ENCODE peak calls at places on chromosomes 6 and 20, in ten cellular contexts. One of them, this sample, is unnamed. For H3K9me3, the result is how much of the 10 kb centered on the place peaks cover.

GRCh38 chr6:168875811-168876576 is 377.7 kb downstream of the THBS2 start:
- DNase-seq in upper lobe of right lung: no peak
- DNase-seq in colonic mucosa: no peak
- DNase-seq in heart left ventricle: no peak
- DNase-seq in PC-3: no peak
- DNase-seq in spleen: no peak
- DNase-seq in breast epithelium: no peak
- DNase-seq in Peyer's patch: no peak
- DNase-seq in endodermal cell: no peak
- DNase-seq in OCI-LY7: no peak
- DNase-seq in this sample: no peak

GRCh38 chr20:63968928-63969760 is 586 bp downstream of the ZNF512B start:
- DNase-seq in colonic mucosa: no peak
- DNase-seq in Peyer's patch: no peak
- DNase-seq in spleen: peak
- DNase-seq in upper lobe of right lung: peak
- DNase-seq in PC-3: no peak
- DNase-seq in endodermal cell: peak
- DNase-seq in OCI-LY7: no peak
- DNase-seq in breast epithelium: peak
- DNase-seq in heart left ventricle: peak
- DNase-seq in this sample: peak

GRCh38 chr6:149318581-149319286 is 1.2 kb downstream of the TAB2 start:
- DNase-seq in OCI-LY7: peak
- DNase-seq in PC-3: peak
- DNase-seq in heart left ventricle: no peak
- DNase-seq in upper lobe of right lung: no peak
- DNase-seq in breast epithelium: no peak
- DNase-seq in spleen: no peak
- DNase-seq in endodermal cell: no peak
- DNase-seq in Peyer's patch: peak
- DNase-seq in colonic mucosa: peak
- DNase-seq in this sample: no peak

GRCh38 chr6:74091133-74091793 is 395.3 kb downstream of the CD109 start:
- DNase-seq in OCI-LY7: peak
- DNase-seq in PC-3: peak
- DNase-seq in heart left ventricle: no peak
- DNase-seq in Peyer's patch: no peak
- DNase-seq in endodermal cell: no peak
- DNase-seq in spleen: no peak
- DNase-seq in upper lobe of right lung: no peak
- DNase-seq in breast epithelium: no peak
- DNase-seq in colonic mucosa: no peak
- DNase-seq in this sample: no peak

GRCh38 chr6:106547053-106547414 is 82.3 kb downstream of the RTN4IP1 start:
- DNase-seq in spleen: no peak
- DNase-seq in colonic mucosa: no peak
- DNase-seq in endodermal cell: no peak
- DNase-seq in heart left ventricle: no peak
- DNase-seq in Peyer's patch: no peak
- DNase-seq in breast epithelium: no peak
- DNase-seq in PC-3: peak
- DNase-seq in OCI-LY7: peak
- DNase-seq in upper lobe of right lung: no peak
- DNase-seq in this sample: no peak

GRCh38 chr20:47775039-47775438 is 10.2 kb downstream of the SULF2 start:
- DNase-seq in upper lobe of right lung: no peak
- DNase-seq in Peyer's patch: no peak
- DNase-seq in heart left ventricle: no peak
- DNase-seq in PC-3: no peak
- DNase-seq in endodermal cell: no peak
- DNase-seq in OCI-LY7: no peak
- DNase-seq in spleen: no peak
- DNase-seq in colonic mucosa: no peak
- DNase-seq in breast epithelium: no peak
- DNase-seq in this sample: no peak

GRCh38 chr20:57398231-57398821 is 7.1 kb downstream of the RBM38 start:
- DNase-seq in heart left ventricle: peak
- DNase-seq in colonic mucosa: peak
- DNase-seq in upper lobe of right lung: peak
- DNase-seq in spleen: peak
- DNase-seq in endodermal cell: no peak
- DNase-seq in PC-3: no peak
- DNase-seq in OCI-LY7: peak
- DNase-seq in Peyer's patch: peak
- DNase-seq in breast epithelium: peak
- DNase-seq in this sample: peak

GRCh38 chr6:11207199-11207968 is 25.1 kb downstream of the NEDD9 start:
- DNase-seq in Peyer's patch: no peak
- DNase-seq in upper lobe of right lung: no peak
- DNase-seq in endodermal cell: peak
- DNase-seq in spleen: no peak
- DNase-seq in OCI-LY7: no peak
- DNase-seq in colonic mucosa: peak
- DNase-seq in PC-3: peak
- DNase-seq in breast epithelium: peak
- DNase-seq in heart left ventricle: peak
- DNase-seq in this sample: no peak

GRCh38 chr6:166815629-166816028 is 140.7 kb downstream of the RNASET2 start:
- DNase-seq in heart left ventricle: no peak
- DNase-seq in breast epithelium: no peak
- DNase-seq in OCI-LY7: no peak
- DNase-seq in endodermal cell: no peak
- DNase-seq in upper lobe of right lung: no peak
- DNase-seq in spleen: no peak
- DNase-seq in colonic mucosa: no peak
- DNase-seq in PC-3: peak
- DNase-seq in Peyer's patch: no peak
- DNase-seq in this sample: no peak

GRCh38 chr6:163338671-163339405 is 75.7 kb upstream of the QKI start:
- DNase-seq in PC-3: no peak
- DNase-seq in spleen: no peak
- DNase-seq in OCI-LY7: no peak
- DNase-seq in breast epithelium: no peak
- DNase-seq in Peyer's patch: no peak
- DNase-seq in heart left ventricle: peak
- DNase-seq in colonic mucosa: no peak
- DNase-seq in upper lobe of right lung: no peak
- DNase-seq in endodermal cell: no peak
- DNase-seq in this sample: no peak

GRCh38 chr6:126033696-126034095 is 47.4 kb downstream of the TRMT11 start:
- DNase-seq in OCI-LY7: peak
- DNase-seq in upper lobe of right lung: no peak
- DNase-seq in PC-3: peak
- DNase-seq in breast epithelium: peak
- DNase-seq in spleen: no peak
- DNase-seq in endodermal cell: peak
- DNase-seq in Peyer's patch: no peak
- DNase-seq in colonic mucosa: peak
- DNase-seq in heart left ventricle: peak
- DNase-seq in this sample: no peak

GRCh38 chr6:165055231-165055630 is 254.2 kb downstream of the C6orf118 start:
- DNase-seq in OCI-LY7: no peak
- DNase-seq in breast epithelium: no peak
- DNase-seq in Peyer's patch: no peak
- DNase-seq in endodermal cell: peak
- DNase-seq in PC-3: peak
- DNase-seq in upper lobe of right lung: no peak
- DNase-seq in spleen: no peak
- DNase-seq in heart left ventricle: no peak
- DNase-seq in colonic mucosa: no peak
- DNase-seq in this sample: no peak

GRCh38 chr6:19303381-19303780 is 533.8 kb upstream of the ID4 start:
- DNase-seq in Peyer's patch: no peak
- DNase-seq in colonic mucosa: no peak
- DNase-seq in OCI-LY7: no peak
- DNase-seq in endodermal cell: no peak
- DNase-seq in heart left ventricle: no peak
- DNase-seq in PC-3: no peak
- DNase-seq in upper lobe of right lung: no peak
- DNase-seq in breast epithelium: no peak
- DNase-seq in spleen: no peak
- DNase-seq in this sample: no peak

GRCh38 chr6:34630040-34630439 is 66.5 kb downstream of the ILRUN start:
- DNase-seq in endodermal cell: no peak
- DNase-seq in Peyer's patch: no peak
- DNase-seq in spleen: no peak
- DNase-seq in upper lobe of right lung: no peak
- DNase-seq in OCI-LY7: no peak
- DNase-seq in breast epithelium: no peak
- DNase-seq in heart left ventricle: no peak
- DNase-seq in PC-3: peak
- DNase-seq in colonic mucosa: no peak
- DNase-seq in this sample: no peak

GRCh38 chr6:169976301-169977081 is 225.1 kb downstream of the ERMARD start:
- DNase-seq in spleen: peak
- DNase-seq in breast epithelium: no peak
- DNase-seq in endodermal cell: no peak
- DNase-seq in heart left ventricle: no peak
- DNase-seq in PC-3: peak
- DNase-seq in Peyer's patch: no peak
- DNase-seq in OCI-LY7: no peak
- DNase-seq in upper lobe of right lung: peak
- DNase-seq in colonic mucosa: no peak
- DNase-seq in this sample: no peak

GRCh38 chr6:169981051-169981450 is 229.6 kb downstream of the ERMARD start:
- DNase-seq in Peyer's patch: no peak
- DNase-seq in heart left ventricle: no peak
- DNase-seq in breast epithelium: no peak
- DNase-seq in colonic mucosa: no peak
- DNase-seq in spleen: peak
- DNase-seq in OCI-LY7: no peak
- DNase-seq in PC-3: no peak
- DNase-seq in endodermal cell: no peak
- DNase-seq in upper lobe of right lung: peak
- DNase-seq in this sample: no peak

GRCh38 chr6:169979873-169980440 is 228.5 kb downstream of the ERMARD start:
- DNase-seq in upper lobe of right lung: peak
- DNase-seq in spleen: peak
- DNase-seq in PC-3: no peak
- DNase-seq in OCI-LY7: no peak
- DNase-seq in heart left ventricle: no peak
- DNase-seq in breast epithelium: no peak
- DNase-seq in endodermal cell: no peak
- DNase-seq in Peyer's patch: no peak
- DNase-seq in colonic mucosa: no peak
- DNase-seq in this sample: no peak

GRCh38 chr6:169977434-169978265 is 226.2 kb downstream of the ERMARD start:
- DNase-seq in Peyer's patch: no peak
- DNase-seq in OCI-LY7: no peak
- DNase-seq in colonic mucosa: no peak
- DNase-seq in heart left ventricle: no peak
- DNase-seq in upper lobe of right lung: peak
- DNase-seq in endodermal cell: no peak
- DNase-seq in PC-3: no peak
- DNase-seq in breast epithelium: no peak
- DNase-seq in spleen: peak
- DNase-seq in this sample: no peak

GRCh38 chr6:169978615-169979161 is 227.3 kb downstream of the ERMARD start:
- DNase-seq in colonic mucosa: no peak
- DNase-seq in breast epithelium: peak
- DNase-seq in heart left ventricle: no peak
- DNase-seq in endodermal cell: no peak
- DNase-seq in spleen: peak
- DNase-seq in upper lobe of right lung: peak
- DNase-seq in Peyer's patch: no peak
- DNase-seq in OCI-LY7: no peak
- DNase-seq in PC-3: no peak
- DNase-seq in this sample: no peak
- H3K9me3 ChIP-seq in colonic mucosa: under half
- H3K9me3 ChIP-seq in breast epithelium: under half
- H3K9me3 ChIP-seq in heart left ventricle: under half
- H3K9me3 ChIP-seq in endodermal cell: under half
- H3K9me3 ChIP-seq in spleen: under half
- H3K9me3 ChIP-seq in upper lobe of right lung: under half
- H3K9me3 ChIP-seq in Peyer's patch: under half
- H3K9me3 ChIP-seq in OCI-LY7: under half
- H3K9me3 ChIP-seq in PC-3: under half
- H3K9me3 ChIP-seq in this sample: under half

GRCh38 chr6:27601668-27602254 is 128.9 kb upstream of the ZNF184 start:
- DNase-seq in heart left ventricle: no peak
- DNase-seq in breast epithelium: no peak
- DNase-seq in endodermal cell: peak
- DNase-seq in upper lobe of right lung: no peak
- DNase-seq in Peyer's patch: no peak
- DNase-seq in OCI-LY7: no peak
- DNase-seq in spleen: no peak
- DNase-seq in PC-3: no peak
- DNase-seq in colonic mucosa: no peak
- DNase-seq in this sample: no peak
- H3K9me3 ChIP-seq in heart left ventricle: under half
- H3K9me3 ChIP-seq in breast epithelium: under half
- H3K9me3 ChIP-seq in endodermal cell: under half
- H3K9me3 ChIP-seq in upper lobe of right lung: under half
- H3K9me3 ChIP-seq in Peyer's patch: under half
- H3K9me3 ChIP-seq in OCI-LY7: under half
- H3K9me3 ChIP-seq in spleen: under half
- H3K9me3 ChIP-seq in PC-3: under half
- H3K9me3 ChIP-seq in colonic mucosa: under half
- H3K9me3 ChIP-seq in this sample: under half

DNA sequence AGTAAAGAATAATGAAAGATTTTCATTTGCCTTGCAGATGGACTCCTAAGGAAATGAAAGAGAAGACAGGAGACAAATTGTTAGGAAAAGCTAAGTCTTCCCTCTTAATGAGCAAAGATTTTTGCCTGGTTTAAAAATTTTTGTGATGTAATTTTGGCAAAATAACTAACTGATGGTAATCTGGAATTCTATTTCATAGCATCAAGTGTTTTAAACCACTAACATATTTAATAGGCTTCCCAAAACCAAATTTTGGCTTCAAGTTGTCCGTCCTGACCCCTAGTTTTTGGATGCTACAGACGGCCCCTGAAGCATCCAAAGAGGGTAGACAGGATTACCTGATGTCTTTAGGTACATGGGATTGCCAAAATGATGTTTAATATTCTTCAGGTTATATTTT is 124.3 kb downstream of the TPBG start:
- DNase-seq in breast epithelium: no peak
- DNase-seq in colonic mucosa: no peak
- DNase-seq in PC-3: no peak
- DNase-seq in endodermal cell: no peak
- DNase-seq in Peyer's patch: no peak
- DNase-seq in OCI-LY7: no peak
- DNase-seq in upper lobe of right lung: no peak
- DNase-seq in heart left ventricle: no peak
- DNase-seq in spleen: no peak
- DNase-seq in this sample: no peak
- H3K9me3 ChIP-seq in breast epithelium: under half
- H3K9me3 ChIP-seq in colonic mucosa: under half
- H3K9me3 ChIP-seq in PC-3: under half
- H3K9me3 ChIP-seq in endodermal cell: half or more
- H3K9me3 ChIP-seq in Peyer's patch: under half
- H3K9me3 ChIP-seq in OCI-LY7: under half
- H3K9me3 ChIP-seq in upper lobe of right lung: under half
- H3K9me3 ChIP-seq in heart left ventricle: under half
- H3K9me3 ChIP-seq in spleen: under half
- H3K9me3 ChIP-seq in this sample: under half

DNA sequence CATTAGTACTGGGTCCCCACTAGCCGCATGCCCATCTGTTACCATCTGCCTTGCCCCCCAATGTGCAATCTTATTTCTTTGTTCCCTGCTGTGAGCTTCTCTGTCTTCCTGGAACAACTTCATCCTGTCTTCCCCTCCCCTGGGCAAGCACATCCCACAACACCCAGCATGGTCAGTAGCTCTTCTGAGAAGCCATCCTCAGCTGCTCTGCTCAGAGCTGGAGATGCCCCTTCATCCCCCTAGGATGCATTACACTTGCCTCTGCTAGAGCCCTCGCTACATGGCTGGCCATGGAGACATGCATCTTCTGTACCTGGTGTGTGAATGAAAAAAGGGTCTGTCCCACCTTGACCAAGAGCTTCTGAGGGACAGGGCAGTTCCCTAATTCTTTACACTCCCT is 141.2 kb downstream of the CDC5L start:
- DNase-seq in OCI-LY7: no peak
- DNase-seq in colonic mucosa: no peak
- DNase-seq in endodermal cell: peak
- DNase-seq in PC-3: no peak
- DNase-seq in upper lobe of right lung: no peak
- DNase-seq in Peyer's patch: no peak
- DNase-seq in heart left ventricle: no peak
- DNase-seq in spleen: no peak
- DNase-seq in breast epithelium: no peak
- DNase-seq in this sample: no peak
- H3K9me3 ChIP-seq in OCI-LY7: under half
- H3K9me3 ChIP-seq in colonic mucosa: under half
- H3K9me3 ChIP-seq in endodermal cell: under half
- H3K9me3 ChIP-seq in PC-3: under half
- H3K9me3 ChIP-seq in upper lobe of right lung: under half
- H3K9me3 ChIP-seq in Peyer's patch: under half
- H3K9me3 ChIP-seq in heart left ventricle: under half
- H3K9me3 ChIP-seq in spleen: under half
- H3K9me3 ChIP-seq in breast epithelium: under half
- H3K9me3 ChIP-seq in this sample: under half